ENCODE peak calls at places on chromosomes 1 and 21, in seven cellular contexts. L, C, T, W, J, U and S are unnamed samples.

GRCh38 chr1:155410931-155411330 is 90.2 kb downstream of the RUSC1 start:
- DNase-seq in W (no peak), L (no peak), U (no peak), J (no peak), T (no peak), C (no peak), S (no peak)

GRCh38 chr1:36609241-36610027 is 126.7 kb upstream of the CSF3R start:
- DNase-seq in L (peak), U (peak), C (peak), W (peak), J (peak), T (peak), S (peak)

GRCh38 chr1:114314098-114314497 is 160.4 kb upstream of the SYT6 start:
- DNase-seq in T (no peak), W (peak), U (no peak), C (no peak), L (no peak), J (no peak), S (no peak)

GRCh38 chr1:174949061-174949460 is 50.7 kb upstream of the CACYBP start:
- DNase-seq in C (no peak), U (no peak), J (no peak), L (no peak), W (no peak), T (no peak), S (no peak)

GRCh38 chr1:21305900-21306189 is 15.6 kb upstream of the ECE1 start:
- DNase-seq in W (no peak), J (no peak), U (no peak), L (no peak), T (no peak), C (no peak), S (no peak)

GRCh38 chr1:168092566-168093355 is 44.0 kb downstream of the GPR161 start:
- DNase-seq in W (peak), L (no peak), T (no peak), C (peak), U (peak), J (no peak), S (no peak)

GRCh38 chr1:209567788-209568187 is 15.7 kb upstream of the CAMK1G start:
- DNase-seq in C (no peak), U (no peak), T (no peak), L (no peak), J (no peak), W (peak), S (no peak)

GRCh38 chr1:218488986-218489385 is 143.8 kb downstream of the TGFB2 start:
- DNase-seq in J (no peak), T (no peak), L (no peak), W (peak), C (no peak), U (peak), S (no peak)

GRCh38 chr1:45359882-45360513 is 19.8 kb upstream of the MUTYH start:
- DNase-seq in T (no peak), L (peak), C (peak), W (peak), J (no peak), U (peak), S (peak)

GRCh38 chr1:46525253-46525983 is 26.0 kb downstream of the KNCN start:
- DNase-seq in L (no peak), T (no peak), U (no peak), W (no peak), C (no peak), J (no peak), S (no peak)

GRCh38 chr1:40838045-40838979 is 23.9 kb downstream of the CITED4 start:
- DNase-seq in C (no peak), U (no peak), L (no peak), W (no peak), J (no peak), T (no peak), S (no peak)

GRCh38 chr1:29341936-29342335 is 105.6 kb downstream of the PTPRU start:
- DNase-seq in T (no peak), C (no peak), L (no peak), W (peak), J (no peak), U (no peak), S (no peak)

GRCh38 chr1:195591917-195592672 is 1016.1 kb downstream of the KCNT2 start:
- DNase-seq in W (no peak), L (no peak), C (no peak), T (no peak), J (no peak), U (no peak), S (no peak)

GRCh38 chr1:231866392-231867331 is 240.1 kb downstream of the DISC1 start:
- DNase-seq in L (peak), C (peak), W (peak), J (no peak), U (peak), T (peak), S (peak)

GRCh38 chr1:228340686-228341449 is 65.8 kb downstream of the TRIM11 start:
- DNase-seq in T (peak), U (peak), J (no peak), L (peak), C (peak), W (peak), S (peak)

GRCh38 chr1:17837631-17838030 is 82.5 kb downstream of the ACTL8 start:
- DNase-seq in C (no peak), U (no peak), L (no peak), J (no peak), T (no peak), W (peak), S (no peak)

GRCh38 chr1:85195703-85196102 is 5.1 kb downstream of the SYDE2 start:
- DNase-seq in W (no peak), T (no peak), U (no peak), L (no peak), C (no peak), J (no peak), S (no peak)

GRCh38 chr1:20730690-20731056 is 1.8 kb downstream of the SH2D5 start:
- DNase-seq in W (no peak), C (peak), T (no peak), U (no peak), J (no peak), L (no peak), S (no peak)

GRCh38 chr1:21874778-21875547 is 62.1 kb downstream of the HSPG2 start:
- DNase-seq in W (no peak), C (no peak), L (peak), U (no peak), T (no peak), J (no peak), S (no peak)

GRCh38 chr1:98355656-98356384 is 305.7 kb upstream of the SNX7 start:
- DNase-seq in U (no peak), L (no peak), T (no peak), C (no peak), W (no peak), J (no peak), S (no peak)

GRCh38 chr1:38805036-38805435 is 54.5 kb downstream of the RRAGC start:
- DNase-seq in L (no peak), J (no peak), C (no peak), U (no peak), T (no peak), W (no peak), S (no peak)

GRCh38 chr1:9321480-9321849 is 28.8 kb downstream of the SPSB1 start:
- DNase-seq in T (no peak), J (no peak), L (no peak), U (no peak), C (no peak), W (peak), S (no peak)

GRCh38 chr1:60428161-60428560 is 354.6 kb upstream of the C1orf87 start:
- DNase-seq in J (no peak), T (no peak), W (peak), L (no peak), U (no peak), C (no peak), S (no peak)

GRCh38 chr1:1345860-1346500 is 3.2 kb downstream of the DVL1 start:
- DNase-seq in L (no peak), W (no peak), U (no peak), T (no peak), J (no peak), C (no peak), S (no peak)

GRCh38 chr21:40049031-40049958 is 182.1 kb downstream of the PCP4 start:
- DNase-seq in J (no peak), T (no peak), U (no peak), L (no peak), C (no peak), W (no peak), S (no peak)

DNA sequence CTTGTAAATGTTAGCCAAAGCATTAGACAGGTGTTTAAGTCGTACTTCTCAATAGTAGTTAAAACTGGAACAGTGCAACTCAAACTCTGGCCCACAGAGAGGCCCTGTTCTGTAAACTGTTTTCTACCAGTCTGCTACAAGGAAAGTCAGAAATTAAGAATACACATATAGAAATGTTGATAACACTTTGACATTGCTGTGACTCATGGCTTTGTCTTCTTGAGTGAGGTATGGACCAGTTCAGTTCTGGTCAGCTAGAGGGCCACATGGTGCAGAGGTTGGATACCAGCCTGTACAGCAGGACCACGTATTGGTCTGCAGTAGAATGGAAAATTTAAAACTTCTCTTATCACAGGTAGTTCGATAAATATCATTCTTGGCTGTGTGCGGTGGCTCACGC is 22.3 kb downstream of the ZBTB8B start:
- DNase-seq in J (no peak), C (no peak), T (no peak), U (no peak), W (no peak), L (no peak), S (no peak)
- TF ChIP-seq CTCF in J (no peak), C (no peak), T (no peak), U (no peak), W (no peak), L (no peak), S (no peak)

GRCh38 chr1:68205794-68206358 is 26.4 kb downstream of the WLS start:
- DNase-seq in C (no peak), L (no peak), T (no peak), J (no peak), U (no peak), W (no peak), S (no peak)

GRCh38 chr1:68207129-68207689 is 25.1 kb downstream of the WLS start:
- DNase-seq in L (no peak), J (no peak), U (no peak), T (no peak), W (peak), C (no peak), S (no peak)

GRCh38 chr1:68201546-68202238 is 30.6 kb downstream of the WLS start:
- DNase-seq in C (no peak), T (no peak), L (no peak), U (no peak), W (no peak), J (no peak), S (no peak)

GRCh38 chr1:68202239-68202832 is 30.0 kb downstream of the WLS start:
- DNase-seq in C (no peak), T (peak), J (no peak), W (no peak), L (no peak), U (no peak), S (no peak)

DNA sequence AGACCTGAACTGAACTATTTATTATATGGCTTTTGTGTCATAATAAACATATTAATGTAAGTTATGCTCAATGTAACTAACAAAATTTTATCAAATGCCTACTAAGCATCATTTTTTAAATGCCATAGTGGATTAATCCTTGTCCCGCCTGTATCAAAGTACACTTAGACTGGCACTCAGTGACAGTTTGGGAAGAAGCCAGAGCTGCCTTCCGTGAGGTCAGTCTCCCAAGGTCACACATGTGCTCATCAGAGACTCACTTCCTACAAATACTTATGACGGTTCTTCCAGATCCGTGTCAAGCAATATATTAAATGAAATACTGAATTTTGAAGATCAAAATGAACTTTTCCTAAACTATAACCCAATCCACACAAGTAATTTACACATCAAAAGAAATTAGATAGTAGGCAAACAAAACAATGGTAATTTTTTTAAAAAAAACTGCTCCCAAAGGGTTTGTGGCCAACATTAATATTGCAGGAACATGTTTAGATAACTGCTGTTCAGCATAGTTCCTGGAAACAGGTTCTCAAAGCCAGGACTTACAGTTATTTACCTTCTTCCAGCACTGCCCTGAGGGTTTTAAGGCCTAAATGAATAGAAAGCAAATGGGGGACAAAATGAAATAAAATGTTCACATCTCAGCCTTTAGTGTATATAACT is 27.2 kb downstream of the WLS start:
- DNase-seq in C (peak), W (no peak), T (no peak), L (no peak), J (no peak), U (no peak), S (no peak)
- TF ChIP-seq CTCF in C (no peak), W (no peak), T (no peak), L (no peak), J (no peak), U (no peak), S (no peak)

DNA sequence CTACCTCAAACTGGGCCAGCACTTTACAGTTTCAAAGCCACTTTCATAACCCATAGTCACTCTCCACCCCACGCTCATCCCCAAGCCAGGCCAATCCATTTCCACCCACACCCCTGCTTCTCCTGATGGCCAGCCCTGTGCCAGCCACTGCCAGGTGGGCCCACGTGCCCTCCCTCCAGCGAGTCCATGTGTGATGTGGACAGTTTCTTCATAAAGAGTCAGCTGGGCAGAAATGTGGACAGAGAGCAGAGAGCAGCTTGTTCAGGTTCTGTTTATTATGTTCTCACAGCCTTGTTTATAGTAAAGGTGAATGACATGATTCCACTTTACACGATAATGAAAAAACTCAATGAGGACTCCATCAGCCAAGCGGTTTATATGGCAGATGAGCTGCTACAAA is 37.4 kb upstream of the RGS16 start:
- DNase-seq in J (no peak), T (no peak), C (no peak), U (no peak), L (no peak), W (no peak), S (no peak)
- TF ChIP-seq CTCF in J (no peak), T (no peak), C (no peak), U (no peak), L (no peak), W (no peak), S (no peak)

GRCh38 chr1:109040627-109041613 is 982 bp downstream of the WDR47 start:
- DNase-seq in L (peak), W (peak), C (no peak), U (peak), J (peak), T (peak), S (peak)

GRCh38 chr1:109046671-109047070 is 4.8 kb upstream of the WDR47 start:
- DNase-seq in U (no peak), C (no peak), T (no peak), J (no peak), W (no peak), L (no peak), S (no peak)

GRCh38 chr1:109047339-109047738 is 5.4 kb upstream of the WDR47 start:
- DNase-seq in C (no peak), T (no peak), W (no peak), J (no peak), U (no peak), L (no peak), S (no peak)

GRCh38 chr1:109045595-109045994 is 3.7 kb upstream of the WDR47 start:
- DNase-seq in W (no peak), J (no peak), U (no peak), T (no peak), C (no peak), L (no peak), S (no peak)

DNA sequence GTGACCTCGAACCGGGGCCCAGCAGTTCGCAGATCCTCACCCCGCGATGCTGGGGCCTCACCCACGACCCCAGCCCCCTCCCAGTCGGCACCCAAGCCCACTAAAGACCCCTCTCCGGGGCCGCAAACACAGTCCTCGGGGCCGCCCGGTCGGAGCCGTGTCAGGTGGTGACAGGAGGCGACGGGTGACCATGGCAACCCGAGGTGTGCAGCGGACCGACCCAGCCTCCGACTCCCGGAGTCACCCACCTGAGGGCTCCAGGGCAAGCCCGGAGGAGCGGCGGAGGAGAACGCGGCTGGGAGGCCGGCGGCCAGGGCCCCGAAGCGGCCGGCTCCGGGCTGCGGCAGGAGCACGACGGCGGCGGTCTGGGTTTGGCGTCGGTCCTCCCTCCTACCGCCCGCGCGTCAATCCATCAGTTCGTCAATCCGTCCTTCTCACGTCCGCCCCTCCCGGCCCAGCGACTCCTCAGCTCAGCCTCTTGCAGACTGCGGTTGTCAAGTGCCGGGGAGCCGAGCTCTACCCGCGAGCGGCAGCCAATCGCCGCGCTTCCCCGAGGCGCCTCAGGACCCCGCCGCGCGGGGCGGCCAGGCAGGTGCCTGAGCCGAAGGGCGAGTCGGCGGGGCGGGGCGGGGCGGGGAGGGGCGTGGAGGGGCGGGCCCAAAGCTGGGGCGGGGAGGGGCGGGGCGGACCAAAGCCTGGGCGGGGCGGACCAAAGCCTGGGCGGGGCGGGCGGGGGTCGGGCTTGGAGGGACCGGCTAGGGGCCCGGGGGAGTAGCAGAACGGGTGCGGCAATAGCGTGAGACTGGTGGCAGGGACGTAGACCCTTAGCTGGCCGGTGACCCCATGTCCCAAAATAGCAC is at the start of gene WDR47:
- DNase-seq in U (peak), T (peak), J (peak), C (peak), L (peak), W (peak), S (peak)
- TF ChIP-seq CTCF in U (no peak), T (no peak), J (no peak), C (no peak), L (no peak), W (no peak), S (no peak)